ENCODE peak calls at places on chromosome 15, in five cellular contexts. One of them, this sample, is unnamed.

GRCh38 chr15:77649019-77649418 is 16.3 kb upstream of the LINGO1 start:
- DNase-seq in M059J: no peak
- DNase-seq in cardiac muscle cell: no peak
- DNase-seq in NCI-H748 treated with DMSO at 0.1 percent for 48 hours: no peak
- DNase-seq in HuH-7: no peak
- DNase-seq in this sample: no peak

GRCh38 chr15:39828374-39828931 is 45.8 kb upstream of the FSIP1 start:
- DNase-seq in HuH-7: no peak
- DNase-seq in M059J: peak
- DNase-seq in cardiac muscle cell: peak
- DNase-seq in NCI-H748 treated with DMSO at 0.1 percent for 48 hours: no peak
- DNase-seq in this sample: no peak

GRCh38 chr15:45143946-45144345 is 14.2 kb downstream of the DUOX1 start:
- DNase-seq in cardiac muscle cell: no peak
- DNase-seq in HuH-7: no peak
- DNase-seq in M059J: no peak
- DNase-seq in NCI-H748 treated with DMSO at 0.1 percent for 48 hours: no peak
- DNase-seq in this sample: no peak

GRCh38 chr15:39358441-39359041 is 222.3 kb upstream of the THBS1 start:
- DNase-seq in M059J: peak
- DNase-seq in cardiac muscle cell: peak
- DNase-seq in NCI-H748 treated with DMSO at 0.1 percent for 48 hours: no peak
- DNase-seq in HuH-7: no peak
- DNase-seq in this sample: no peak

GRCh38 chr15:31974855-31975421 is 55.4 kb upstream of the CHRNA7 start:
- DNase-seq in cardiac muscle cell: peak
- DNase-seq in NCI-H748 treated with DMSO at 0.1 percent for 48 hours: peak
- DNase-seq in M059J: peak
- DNase-seq in HuH-7: peak
- DNase-seq in this sample: peak

GRCh38 chr15:59268199-59268979 is 61.7 kb downstream of the LDHAL6B start:
- DNase-seq in HuH-7: no peak
- DNase-seq in cardiac muscle cell: no peak
- DNase-seq in NCI-H748 treated with DMSO at 0.1 percent for 48 hours: no peak
- DNase-seq in M059J: peak
- DNase-seq in this sample: no peak

GRCh38 chr15:25170113-25170731 is 215.4 kb downstream of the SNRPN start:
- DNase-seq in M059J: no peak
- DNase-seq in NCI-H748 treated with DMSO at 0.1 percent for 48 hours: no peak
- DNase-seq in HuH-7: no peak
- DNase-seq in cardiac muscle cell: no peak
- DNase-seq in this sample: no peak

GRCh38 chr15:62250978-62251377 is 85.9 kb upstream of the C2CD4B start:
- DNase-seq in M059J: no peak
- DNase-seq in NCI-H748 treated with DMSO at 0.1 percent for 48 hours: no peak
- DNase-seq in cardiac muscle cell: no peak
- DNase-seq in HuH-7: no peak
- DNase-seq in this sample: no peak

GRCh38 chr15:25971053-25971452 is 107.9 kb upstream of the ATP10A start:
- DNase-seq in M059J: no peak
- DNase-seq in HuH-7: no peak
- DNase-seq in NCI-H748 treated with DMSO at 0.1 percent for 48 hours: no peak
- DNase-seq in cardiac muscle cell: no peak
- DNase-seq in this sample: no peak

GRCh38 chr15:59594493-59594942 is 17.1 kb upstream of the GCNT3 start:
- DNase-seq in cardiac muscle cell: peak
- DNase-seq in M059J: peak
- DNase-seq in NCI-H748 treated with DMSO at 0.1 percent for 48 hours: no peak
- DNase-seq in HuH-7: peak
- DNase-seq in this sample: no peak

GRCh38 chr15:68506071-68506470 is 72.7 kb upstream of the CORO2B start:
- DNase-seq in NCI-H748 treated with DMSO at 0.1 percent for 48 hours: no peak
- DNase-seq in cardiac muscle cell: no peak
- DNase-seq in HuH-7: no peak
- DNase-seq in M059J: no peak
- DNase-seq in this sample: no peak

GRCh38 chr15:59741274-59741906 is 52.3 kb upstream of the BNIP2 start:
- DNase-seq in M059J: peak
- DNase-seq in NCI-H748 treated with DMSO at 0.1 percent for 48 hours: peak
- DNase-seq in cardiac muscle cell: peak
- DNase-seq in HuH-7: peak
- DNase-seq in this sample: peak

GRCh38 chr15:78339559-78339958 is 594 bp upstream of the CRABP1 start:
- DNase-seq in cardiac muscle cell: no peak
- DNase-seq in M059J: no peak
- DNase-seq in NCI-H748 treated with DMSO at 0.1 percent for 48 hours: no peak
- DNase-seq in HuH-7: no peak
- DNase-seq in this sample: no peak

GRCh38 chr15:94456246-94456645 is 224.9 kb downstream of the MCTP2 start:
- DNase-seq in NCI-H748 treated with DMSO at 0.1 percent for 48 hours: no peak
- DNase-seq in cardiac muscle cell: no peak
- DNase-seq in M059J: no peak
- DNase-seq in HuH-7: no peak
- DNase-seq in this sample: no peak

GRCh38 chr15:31438601-31439265 is 112.1 kb downstream of the KLF13 start:
- DNase-seq in HuH-7: no peak
- DNase-seq in NCI-H748 treated with DMSO at 0.1 percent for 48 hours: no peak
- DNase-seq in cardiac muscle cell: no peak
- DNase-seq in M059J: no peak
- DNase-seq in this sample: no peak

GRCh38 chr15:66474140-66474539 is 23.4 kb downstream of the SNAPC5 start:
- DNase-seq in M059J: no peak
- DNase-seq in cardiac muscle cell: no peak
- DNase-seq in HuH-7: no peak
- DNase-seq in NCI-H748 treated with DMSO at 0.1 percent for 48 hours: no peak
- DNase-seq in this sample: no peak

GRCh38 chr15:67050522-67051087 is 14.8 kb upstream of the SMAD3 start:
- DNase-seq in M059J: peak
- DNase-seq in cardiac muscle cell: no peak
- DNase-seq in NCI-H748 treated with DMSO at 0.1 percent for 48 hours: no peak
- DNase-seq in HuH-7: no peak
- DNase-seq in this sample: no peak

GRCh38 chr15:25679492-25679891 is 183.6 kb downstream of the ATP10A start:
- DNase-seq in M059J: no peak
- DNase-seq in cardiac muscle cell: no peak
- DNase-seq in HuH-7: no peak
- DNase-seq in NCI-H748 treated with DMSO at 0.1 percent for 48 hours: no peak
- DNase-seq in this sample: no peak

GRCh38 chr15:32730677-32731654 is 13.2 kb downstream of the GREM1 start:
- DNase-seq in HuH-7: no peak
- DNase-seq in cardiac muscle cell: peak
- DNase-seq in NCI-H748 treated with DMSO at 0.1 percent for 48 hours: peak
- DNase-seq in M059J: no peak
- DNase-seq in this sample: peak

GRCh38 chr15:68833734-68834334 is 13.1 kb upstream of the ANP32A start:
- DNase-seq in M059J: no peak
- DNase-seq in NCI-H748 treated with DMSO at 0.1 percent for 48 hours: no peak
- DNase-seq in cardiac muscle cell: no peak
- DNase-seq in HuH-7: no peak
- DNase-seq in this sample: no peak

GRCh38 chr15:69414702-69415161 is 583 bp downstream of the KIF23 start:
- DNase-seq in M059J: peak
- DNase-seq in cardiac muscle cell: peak
- DNase-seq in HuH-7: peak
- DNase-seq in NCI-H748 treated with DMSO at 0.1 percent for 48 hours: no peak
- DNase-seq in this sample: no peak

GRCh38 chr15:49187537-49188245 is 17.6 kb downstream of the GALK2 start:
- DNase-seq in NCI-H748 treated with DMSO at 0.1 percent for 48 hours: no peak
- DNase-seq in cardiac muscle cell: no peak
- DNase-seq in M059J: peak
- DNase-seq in HuH-7: no peak
- DNase-seq in this sample: no peak

GRCh38 chr15:63718590-63719035 is 115.1 kb downstream of the HERC1 start:
- DNase-seq in HuH-7: peak
- DNase-seq in M059J: peak
- DNase-seq in cardiac muscle cell: peak
- DNase-seq in NCI-H748 treated with DMSO at 0.1 percent for 48 hours: no peak
- DNase-seq in this sample: no peak

GRCh38 chr15:64746356-64746755 is 29.0 kb downstream of the RBPMS2 start:
- DNase-seq in NCI-H748 treated with DMSO at 0.1 percent for 48 hours: no peak
- DNase-seq in cardiac muscle cell: no peak
- DNase-seq in M059J: no peak
- DNase-seq in HuH-7: no peak
- DNase-seq in this sample: no peak

GRCh38 chr15:63156708-63157065 is 590 bp downstream of the RPS27L start:
- DNase-seq in HuH-7: no peak
- DNase-seq in NCI-H748 treated with DMSO at 0.1 percent for 48 hours: no peak
- DNase-seq in cardiac muscle cell: peak
- DNase-seq in M059J: peak
- DNase-seq in this sample: no peak

GRCh38 chr15:68678746-68679145 is 100.0 kb downstream of the CORO2B start:
- DNase-seq in HuH-7: no peak
- DNase-seq in NCI-H748 treated with DMSO at 0.1 percent for 48 hours: no peak
- DNase-seq in M059J: no peak
- DNase-seq in cardiac muscle cell: no peak
- DNase-seq in this sample: no peak

GRCh38 chr15:45529613-45530012 is 7.1 kb upstream of the SLC30A4 start:
- DNase-seq in HuH-7: no peak
- DNase-seq in NCI-H748 treated with DMSO at 0.1 percent for 48 hours: no peak
- DNase-seq in cardiac muscle cell: no peak
- DNase-seq in M059J: no peak
- DNase-seq in this sample: no peak

GRCh38 chr15:37765809-37766208 is 168.6 kb upstream of the TMCO5A start:
- DNase-seq in NCI-H748 treated with DMSO at 0.1 percent for 48 hours: no peak
- DNase-seq in M059J: peak
- DNase-seq in cardiac muscle cell: no peak
- DNase-seq in HuH-7: no peak
- DNase-seq in this sample: no peak

GRCh38 chr15:59993950-59994401 is 10.1 kb upstream of the FOXB1 start:
- DNase-seq in NCI-H748 treated with DMSO at 0.1 percent for 48 hours: no peak
- DNase-seq in HuH-7: no peak
- DNase-seq in M059J: no peak
- DNase-seq in cardiac muscle cell: no peak
- DNase-seq in this sample: no peak

GRCh38 chr15:38528279-38528678 is 36.3 kb downstream of the RASGRP1 start:
- DNase-seq in NCI-H748 treated with DMSO at 0.1 percent for 48 hours: no peak
- DNase-seq in M059J: peak
- DNase-seq in HuH-7: no peak
- DNase-seq in cardiac muscle cell: peak
- DNase-seq in this sample: no peak

GRCh38 chr15:49370782-49371181 is 52.3 kb upstream of the FGF7 start:
- DNase-seq in HuH-7: no peak
- DNase-seq in cardiac muscle cell: peak
- DNase-seq in M059J: peak
- DNase-seq in NCI-H748 treated with DMSO at 0.1 percent for 48 hours: no peak
- DNase-seq in this sample: no peak

GRCh38 chr15:49232407-49232806 is 62.4 kb downstream of the GALK2 start:
- DNase-seq in cardiac muscle cell: no peak
- DNase-seq in HuH-7: no peak
- DNase-seq in M059J: no peak
- DNase-seq in NCI-H748 treated with DMSO at 0.1 percent for 48 hours: no peak
- DNase-seq in this sample: no peak

GRCh38 chr15:88274534-88275460 is 18.3 kb upstream of the NTRK3 start:
- DNase-seq in HuH-7: peak
- DNase-seq in cardiac muscle cell: peak
- DNase-seq in NCI-H748 treated with DMSO at 0.1 percent for 48 hours: peak
- DNase-seq in M059J: peak
- DNase-seq in this sample: peak

GRCh38 chr15:43808960-43809678 is 8.7 kb downstream of the HYPK start:
- DNase-seq in M059J: no peak
- DNase-seq in NCI-H748 treated with DMSO at 0.1 percent for 48 hours: no peak
- DNase-seq in HuH-7: no peak
- DNase-seq in cardiac muscle cell: no peak
- DNase-seq in this sample: no peak

GRCh38 chr15:72179950-72180581 is 17.5 kb downstream of the GRAMD2A start:
- DNase-seq in HuH-7: peak
- DNase-seq in M059J: peak
- DNase-seq in cardiac muscle cell: peak
- DNase-seq in NCI-H748 treated with DMSO at 0.1 percent for 48 hours: no peak
- DNase-seq in this sample: no peak

GRCh38 chr15:99433757-99434211 is 132.0 kb upstream of the MEF2A start:
- DNase-seq in cardiac muscle cell: no peak
- DNase-seq in M059J: no peak
- DNase-seq in HuH-7: no peak
- DNase-seq in NCI-H748 treated with DMSO at 0.1 percent for 48 hours: no peak
- DNase-seq in this sample: no peak

This sample was measured in NCI-H774.